ENCODE peak calls at places on chromosomes 2 and 18, in nine cellular contexts. T is tibial nerve; E is activated CD8-positive, alpha-beta memory T cell treated with anti-CD3 and anti-CD28 coated beads for 4 hours; R is naive thymus-derived CD4-positive, alpha-beta T cell; P is epithelial cell of esophagus; M is GM13977; S is adrenal gland; X is GM12864; Y is sciatic nerve. L is an unnamed sample.

GRCh38 chr2:31384351-31384750 is 30.2 kb downstream of the XDH start:
- DNase-seq in T (no peak), E (no peak), R (no peak), P (peak), M (peak), S (no peak), X (no peak), Y (no peak), L (no peak)

GRCh38 chr18:76448262-76449109 is 46.6 kb downstream of the ZNF516 start:
- DNase-seq in T (no peak), E (no peak), R (no peak), P (peak), M (no peak), S (peak), X (no peak), Y (peak), L (no peak)

GRCh38 chr2:76385943-76386342 is 675.2 kb upstream of the GCFC2 start:
- DNase-seq in T (no peak), E (no peak), R (no peak), P (no peak), M (no peak), S (no peak), X (no peak), Y (no peak), L (no peak)

GRCh38 chr2:66771359-66771978 is 336.5 kb downstream of the MEIS1 start:
- DNase-seq in T (no peak), E (no peak), R (no peak), P (peak), M (no peak), S (no peak), X (no peak), Y (no peak), L (no peak)

GRCh38 chr18:45275367-45276113 is 339.7 kb upstream of the SLC14A2 start:
- DNase-seq in T (no peak), E (no peak), R (no peak), P (peak), M (peak), S (no peak), X (peak), Y (no peak), L (no peak)

GRCh38 chr18:65721634-65722033 is 29.2 kb upstream of the CDH7 start:
- DNase-seq in T (no peak), E (no peak), R (no peak), P (no peak), M (no peak), S (no peak), X (no peak), Y (no peak), L (no peak)

GRCh38 chr2:60945341-60945740 is 64.0 kb downstream of the REL start:
- DNase-seq in T (no peak), E (no peak), R (no peak), P (no peak), M (no peak), S (no peak), X (no peak), Y (no peak), L (no peak)

GRCh38 chr18:55243852-55244251 is 284.6 kb upstream of the CCDC68 start:
- DNase-seq in T (peak), E (no peak), R (no peak), P (no peak), M (no peak), S (no peak), X (no peak), Y (peak), L (no peak)

GRCh38 chr2:219041252-219041651 is at the start of gene CFAP65:
- DNase-seq in T (no peak), E (no peak), R (no peak), P (peak), M (peak), S (peak), X (no peak), Y (no peak), L (no peak)

GRCh38 chr2:70140978-70141753 is 49.7 kb downstream of the C2orf42 start:
- DNase-seq in T (no peak), E (no peak), R (peak), P (peak), M (peak), S (peak), X (no peak), Y (peak), L (peak)

GRCh38 chr2:72926368-72926767 is 9.0 kb downstream of the EMX1 start:
- DNase-seq in T (no peak), E (no peak), R (no peak), P (no peak), M (no peak), S (no peak), X (no peak), Y (no peak), L (no peak)

GRCh38 chr2:101731221-101732054 is 33.9 kb downstream of the MAP4K4 start:
- DNase-seq in T (no peak), E (no peak), R (no peak), P (no peak), M (no peak), S (no peak), X (no peak), Y (no peak), L (no peak)

L was measured in GM12878.